ENCODE peak calls at places on chromosomes 2 and 18, in five cellular contexts. W is lung, M is hepatocyte, N is esophagus squamous epithelium, E is pancreas. C is an unnamed sample. For H3K9me3, the result is how much of the 10 kb centered on the place peaks cover.

GRCh38 chr2:28342081-28342967 is 50.3 kb upstream of the FOSL2 start:
- DNase-seq in W (peak), M (peak), N (no peak), E (peak), C (no peak)

GRCh38 chr2:207632575-207633492 is 7.6 kb upstream of the METTL21A start:
- DNase-seq in W (no peak), M (peak), N (no peak), E (no peak), C (no peak)

GRCh38 chr18:47779381-47779780 is 151.1 kb downstream of the SMAD2 start:
- DNase-seq in W (no peak), M (no peak), N (no peak), E (no peak), C (no peak)

GRCh38 chr2:25885933-25886332 is 7.6 kb upstream of the ASXL2 start:
- DNase-seq in W (no peak), M (peak), N (no peak), E (no peak), C (no peak)

GRCh38 chr2:218807626-218808025 is 24.0 kb downstream of the PRKAG3 start:
- DNase-seq in W (no peak), M (no peak), N (no peak), E (no peak), C (no peak)

GRCh38 chr2:136281281-136282117 is 163.6 kb upstream of the CXCR4 start:
- DNase-seq in W (no peak), M (no peak), N (no peak), E (no peak), C (peak)

GRCh38 chr2:135629520-135629919 is 98.2 kb downstream of the R3HDM1 start:
- DNase-seq in W (no peak), M (no peak), N (no peak), E (no peak), C (no peak)

GRCh38 chr2:106956879-106957278 is 70.9 kb upstream of the ST6GAL2 start:
- DNase-seq in W (no peak), M (peak), N (no peak), E (no peak), C (no peak)

GRCh38 chr2:60837123-60837522 is 44.3 kb upstream of the REL start:
- DNase-seq in W (no peak), M (no peak), N (no peak), E (no peak), C (no peak)

GRCh38 chr2:155026646-155027045 is 328.2 kb downstream of the KCNJ3 start:
- DNase-seq in W (no peak), M (no peak), N (no peak), E (no peak), C (no peak)

GRCh38 chr18:76471593-76471992 is 23.4 kb downstream of the ZNF516 start:
- DNase-seq in W (no peak), M (no peak), N (no peak), E (no peak), C (no peak)

GRCh38 chr2:24022975-24023575 is 13.2 kb downstream of the MFSD2B start:
- DNase-seq in W (no peak), M (no peak), N (no peak), E (no peak), C (no peak)

GRCh38 chr2:62789918-62790317 is 84.4 kb downstream of the EHBP1 start:
- DNase-seq in W (no peak), M (no peak), N (no peak), E (no peak), C (no peak)

GRCh38 chr2:207481924-207482323 is 47.8 kb upstream of the CREB1 start:
- DNase-seq in W (no peak), M (no peak), N (no peak), E (no peak), C (no peak)

GRCh38 chr2:96260404-96261260 is 5.2 kb downstream of the TMEM127 start:
- DNase-seq in W (peak), M (peak), N (no peak), E (peak), C (peak)

GRCh38 chr2:28341208-28341891 is 51.3 kb upstream of the FOSL2 start:
- DNase-seq in W (no peak), M (no peak), N (no peak), E (peak), C (no peak)

GRCh38 chr2:101355561-101356130 is 31.7 kb downstream of the CREG2 start:
- DNase-seq in W (no peak), M (no peak), N (no peak), E (no peak), C (no peak)

GRCh38 chr2:122389694-122390093 is 634.2 kb downstream of the TSN start:
- DNase-seq in W (no peak), M (no peak), N (no peak), E (no peak), C (no peak)

GRCh38 chr2:86025976-86026743 is 79.5 kb downstream of the POLR1A start:
- DNase-seq in W (no peak), M (no peak), N (no peak), E (peak), C (no peak)

GRCh38 chr2:134359367-134360081 is 105.7 kb downstream of the MGAT5 start:
- DNase-seq in W (peak), M (peak), N (no peak), E (no peak), C (no peak)

GRCh38 chr18:77346446-77346845 is 96.8 kb downstream of the GALR1 start:
- DNase-seq in W (no peak), M (no peak), N (no peak), E (no peak), C (no peak)

GRCh38 chr18:74513883-74514205 is 17.7 kb downstream of the CNDP2 start:
- DNase-seq in W (no peak), M (no peak), N (no peak), E (no peak), C (no peak)

GRCh38 chr2:29010946-29011649 is 30.0 kb downstream of the TOGARAM2 start:
- DNase-seq in W (no peak), M (peak), N (no peak), E (no peak), C (peak)

GRCh38 chr2:9166579-9167392 is 39.8 kb upstream of the ASAP2 start:
- DNase-seq in W (no peak), M (no peak), N (no peak), E (no peak), C (no peak)

DNA sequence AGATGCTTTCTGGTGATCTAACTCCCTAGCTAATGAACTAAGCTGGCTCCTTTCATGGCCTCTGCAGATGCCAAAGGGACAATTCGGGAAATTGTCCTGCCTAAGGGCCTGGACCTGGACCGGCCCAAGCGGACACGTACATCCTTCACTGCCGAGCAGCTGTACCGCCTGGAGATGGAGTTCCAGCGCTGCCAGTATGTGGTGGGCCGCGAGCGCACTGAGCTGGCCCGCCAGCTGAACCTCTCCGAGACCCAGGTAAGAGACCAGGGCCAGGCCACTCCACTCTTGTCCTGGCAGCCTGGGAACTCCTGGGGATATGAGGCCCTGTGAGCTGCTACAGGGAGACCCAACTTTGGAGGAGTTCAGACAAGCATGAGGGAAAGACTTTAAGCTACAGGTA is 14.7 kb upstream of the ATP6V1B1 start:
- DNase-seq in W (no peak), M (peak), N (no peak), E (peak), C (no peak)
- H3K27ac ChIP-seq in W (no peak), M (no peak), N (no peak), E (peak), C (no peak)

DNA sequence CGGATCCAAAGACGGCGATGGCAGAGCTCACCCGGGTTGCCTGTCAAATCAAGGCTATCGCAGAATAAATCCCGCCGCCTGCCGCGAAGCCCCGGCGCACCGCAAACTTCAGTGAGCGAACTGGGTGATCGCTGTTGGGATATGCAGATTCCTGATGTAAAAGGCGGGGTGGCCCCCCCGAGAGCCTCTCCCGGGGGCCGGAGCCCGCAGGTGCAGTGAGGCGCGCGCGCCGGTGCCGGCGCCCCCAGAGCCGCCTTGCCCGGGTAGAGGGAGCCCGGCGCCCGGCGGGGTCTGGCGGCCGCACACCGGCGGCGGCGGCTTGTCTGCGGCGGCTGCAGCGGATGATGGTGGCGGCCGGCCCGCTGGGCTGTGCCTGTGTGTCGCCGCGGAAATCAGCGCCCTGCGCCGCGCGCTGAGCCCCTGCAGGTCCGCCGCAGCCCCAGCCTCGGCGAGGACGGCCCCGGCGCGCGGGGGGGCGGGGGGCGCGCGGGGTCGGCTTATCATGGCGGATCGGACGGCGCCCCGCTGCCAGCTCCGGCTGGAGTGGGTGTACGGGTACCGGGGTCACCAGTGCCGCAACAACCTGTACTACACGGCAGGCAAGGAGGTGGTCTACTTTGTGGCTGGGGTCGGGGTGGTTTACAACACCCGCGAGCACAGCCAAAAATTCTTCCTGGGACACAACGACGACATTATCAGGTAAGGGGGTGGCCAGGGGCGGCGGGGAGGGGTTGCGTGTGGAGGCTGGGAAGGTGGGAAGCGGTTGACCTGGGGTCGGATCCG is 1.3 kb downstream of the EML6 start:
- DNase-seq in W (no peak), M (peak), N (no peak), E (peak), C (peak)
- TF ChIP-seq CTCF in W (no peak), M (no peak), N (no peak), E (no peak), C (no peak)

GRCh38 chr2:3287896-3288295 is 89.7 kb downstream of the EIPR1 start:
- DNase-seq in W (no peak), M (no peak), N (no peak), E (no peak), C (no peak)
- H3K9me3 ChIP-seq in W (under half), M (under half), N (under half), E (under half), C (under half)

GRCh38 chr18:35076556-35076955 is 35.3 kb downstream of the MAPRE2 start:
- DNase-seq in W (no peak), M (no peak), N (no peak), E (no peak), C (no peak)
- H3K27ac ChIP-seq in W (peak), M (no peak), N (no peak), E (no peak), C (no peak)

GRCh38 chr2:239666855-239667376 is 266.1 kb upstream of the HDAC4 start:
- DNase-seq in W (no peak), M (no peak), N (no peak), E (no peak), C (no peak)
- TF ChIP-seq CTCF in W (no peak), M (no peak), N (no peak), E (no peak), C (no peak)

C was measured in CD4-positive, alpha-beta T cell.